ENCODE peak calls at places on chromosomes 12 and 14, in eight cellular contexts. One of them, this sample, is unnamed.

GRCh38 chr14:91350813-91351507 is 66.7 kb downstream of the CCDC88C start:
- DNase-seq in A549: no peak
- DNase-seq in adrenal gland: no peak
- DNase-seq in H1: no peak
- DNase-seq in H54: peak; percentile 35
- DNase-seq in GM12891: no peak
- DNase-seq in sigmoid colon: no peak
- DNase-seq in K562: no peak
- DNase-seq in this sample: no peak

GRCh38 chr12:14664434-14665023 is 31.9 kb downstream of the GUCY2C start:
- DNase-seq in A549: peak; percentile 58
- DNase-seq in adrenal gland: peak; percentile 60
- DNase-seq in H1: no peak
- DNase-seq in H54: peak; percentile 5
- DNase-seq in GM12891: no peak
- DNase-seq in sigmoid colon: no peak
- DNase-seq in K562: peak; percentile 6
- DNase-seq in this sample: peak; percentile 48

GRCh38 chr14:105492966-105493871 is 2.2 kb downstream of the TEDC1 start:
- DNase-seq in A549: peak; percentile 5
- DNase-seq in adrenal gland: no peak
- DNase-seq in H1: no peak
- DNase-seq in H54: no peak
- DNase-seq in GM12891: no peak
- DNase-seq in sigmoid colon: peak; percentile 64
- DNase-seq in K562: no peak
- DNase-seq in this sample: no peak

GRCh38 chr14:53953828-53954550 is 2.6 kb downstream of the BMP4 start:
- DNase-seq in A549: peak; percentile 32
- DNase-seq in adrenal gland: peak; percentile 58
- DNase-seq in H1: peak; percentile 64
- DNase-seq in H54: peak; percentile 51
- DNase-seq in GM12891: no peak
- DNase-seq in sigmoid colon: peak; percentile 82
- DNase-seq in K562: no peak
- DNase-seq in this sample: no peak

GRCh38 chr12:111488271-111488670 is 82.5 kb downstream of the SH2B3 start:
- DNase-seq in A549: no peak
- DNase-seq in adrenal gland: peak; percentile 32
- DNase-seq in H1: no peak
- DNase-seq in H54: no peak
- DNase-seq in GM12891: no peak
- DNase-seq in sigmoid colon: no peak
- DNase-seq in K562: no peak
- DNase-seq in this sample: no peak

GRCh38 chr14:31106768-31107167 is 80.6 kb upstream of the STRN3 start:
- DNase-seq in A549: no peak
- DNase-seq in adrenal gland: no peak
- DNase-seq in H1: no peak
- DNase-seq in H54: no peak
- DNase-seq in GM12891: no peak
- DNase-seq in sigmoid colon: no peak
- DNase-seq in K562: no peak
- DNase-seq in this sample: no peak

GRCh38 chr14:66284346-66284745 is 201.8 kb upstream of the CCDC196 start:
- DNase-seq in A549: peak; percentile 41
- DNase-seq in adrenal gland: no peak
- DNase-seq in H1: no peak
- DNase-seq in H54: no peak
- DNase-seq in GM12891: no peak
- DNase-seq in sigmoid colon: no peak
- DNase-seq in K562: no peak
- DNase-seq in this sample: no peak

GRCh38 chr14:88194531-88194930 is 128.5 kb downstream of the KCNK10 start:
- DNase-seq in A549: peak; percentile 19
- DNase-seq in adrenal gland: no peak
- DNase-seq in H1: peak; percentile 13
- DNase-seq in H54: no peak
- DNase-seq in GM12891: no peak
- DNase-seq in sigmoid colon: no peak
- DNase-seq in K562: no peak
- DNase-seq in this sample: no peak

GRCh38 chr14:80425686-80426085 is 214.4 kb upstream of the DIO2 start:
- DNase-seq in A549: peak; percentile 92
- DNase-seq in adrenal gland: peak; percentile 4
- DNase-seq in H1: no peak
- DNase-seq in H54: peak; percentile 4
- DNase-seq in GM12891: no peak
- DNase-seq in sigmoid colon: no peak
- DNase-seq in K562: no peak
- DNase-seq in this sample: no peak

GRCh38 chr12:54045868-54046529 is 7.6 kb upstream of the HOXC4 start:
- DNase-seq in A549: no peak
- DNase-seq in adrenal gland: no peak
- DNase-seq in H1: no peak
- DNase-seq in H54: no peak
- DNase-seq in GM12891: no peak
- DNase-seq in sigmoid colon: no peak
- DNase-seq in K562: no peak
- DNase-seq in this sample: no peak

GRCh38 chr14:93716410-93717221 is 71.7 kb downstream of the PRIMA1 start:
- DNase-seq in A549: no peak
- DNase-seq in adrenal gland: no peak
- DNase-seq in H1: no peak
- DNase-seq in H54: no peak
- DNase-seq in GM12891: no peak
- DNase-seq in sigmoid colon: no peak
- DNase-seq in K562: no peak
- DNase-seq in this sample: no peak

GRCh38 chr14:72513994-72514659 is 379.8 kb downstream of the DPF3 start:
- DNase-seq in A549: peak; percentile 44
- DNase-seq in adrenal gland: no peak
- DNase-seq in H1: peak; percentile 50
- DNase-seq in H54: peak; percentile 22
- DNase-seq in GM12891: no peak
- DNase-seq in sigmoid colon: no peak
- DNase-seq in K562: peak; percentile 27
- DNase-seq in this sample: peak; percentile 51

GRCh38 chr12:24770334-24770733 is 178.6 kb downstream of the BCAT1 start:
- DNase-seq in A549: no peak
- DNase-seq in adrenal gland: no peak
- DNase-seq in H1: no peak
- DNase-seq in H54: no peak
- DNase-seq in GM12891: no peak
- DNase-seq in sigmoid colon: no peak
- DNase-seq in K562: no peak
- DNase-seq in this sample: no peak
- TF ChIP-seq POLR2A in A549: no peak
- TF ChIP-seq POLR2A in adrenal gland: no peak
- TF ChIP-seq POLR2A in H1: no peak
- TF ChIP-seq POLR2A in H54: no peak
- TF ChIP-seq POLR2A in GM12891: no peak
- TF ChIP-seq POLR2A in sigmoid colon: no peak
- TF ChIP-seq POLR2A in K562: no peak
- TF ChIP-seq POLR2A in this sample: no peak

DNA sequence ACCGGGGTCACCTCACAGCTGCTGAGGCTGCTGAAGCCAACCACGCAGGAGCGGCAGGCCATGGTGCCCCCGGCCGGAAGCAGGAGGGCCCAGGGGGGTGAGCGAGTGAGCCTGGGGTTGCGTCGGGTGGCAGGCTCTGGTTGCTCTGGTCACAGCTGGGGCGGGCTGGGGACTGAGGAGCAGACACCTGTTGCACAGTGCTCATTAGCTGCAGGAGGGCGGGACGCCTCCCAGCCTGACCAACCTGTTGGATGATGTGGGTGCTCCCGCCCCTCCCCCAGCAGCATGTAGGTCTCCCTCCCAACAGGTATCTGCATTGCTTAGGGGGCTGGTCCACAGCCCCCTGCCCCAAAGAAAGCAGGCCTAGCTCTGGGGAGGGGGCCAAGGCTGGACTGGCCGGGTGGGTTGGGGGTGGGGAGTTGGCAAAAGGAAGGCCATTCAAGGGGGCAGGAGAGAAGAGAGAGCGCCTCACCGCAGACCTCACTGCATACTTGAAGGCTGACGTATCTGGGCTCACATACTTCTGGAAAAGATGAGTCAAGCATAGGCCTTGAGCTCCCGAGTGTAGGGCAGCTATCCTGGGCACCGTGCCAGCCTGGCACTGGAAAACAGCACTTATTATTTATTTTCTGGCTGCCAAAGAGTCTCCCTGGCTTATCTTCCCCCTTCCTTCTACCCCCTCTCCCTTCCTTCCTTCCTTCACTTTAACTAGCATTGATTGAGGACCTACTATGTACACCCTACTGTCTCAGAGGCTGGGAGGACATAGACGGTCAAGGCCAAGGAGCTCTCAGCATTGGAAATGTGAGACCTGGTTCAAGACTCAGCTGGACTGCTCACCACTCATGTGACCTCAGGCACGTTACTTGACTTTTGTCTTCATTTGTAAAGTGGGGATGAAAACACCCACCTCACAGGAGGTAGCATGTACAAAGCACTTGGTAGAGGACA is at the start of gene KRT80:
- DNase-seq in A549: peak; percentile 99
- DNase-seq in adrenal gland: peak; percentile 99
- DNase-seq in H1: no peak
- DNase-seq in H54: peak; percentile 93
- DNase-seq in GM12891: no peak
- DNase-seq in sigmoid colon: peak; percentile 97
- DNase-seq in K562: no peak
- DNase-seq in this sample: peak; percentile 5
- TF ChIP-seq POLR2A in A549: peak; percentile 60
- TF ChIP-seq POLR2A in adrenal gland: peak; percentile 36
- TF ChIP-seq POLR2A in H1: no peak
- TF ChIP-seq POLR2A in H54: peak; percentile 46
- TF ChIP-seq POLR2A in GM12891: no peak
- TF ChIP-seq POLR2A in sigmoid colon: no peak
- TF ChIP-seq POLR2A in K562: no peak
- TF ChIP-seq POLR2A in this sample: no peak

DNA sequence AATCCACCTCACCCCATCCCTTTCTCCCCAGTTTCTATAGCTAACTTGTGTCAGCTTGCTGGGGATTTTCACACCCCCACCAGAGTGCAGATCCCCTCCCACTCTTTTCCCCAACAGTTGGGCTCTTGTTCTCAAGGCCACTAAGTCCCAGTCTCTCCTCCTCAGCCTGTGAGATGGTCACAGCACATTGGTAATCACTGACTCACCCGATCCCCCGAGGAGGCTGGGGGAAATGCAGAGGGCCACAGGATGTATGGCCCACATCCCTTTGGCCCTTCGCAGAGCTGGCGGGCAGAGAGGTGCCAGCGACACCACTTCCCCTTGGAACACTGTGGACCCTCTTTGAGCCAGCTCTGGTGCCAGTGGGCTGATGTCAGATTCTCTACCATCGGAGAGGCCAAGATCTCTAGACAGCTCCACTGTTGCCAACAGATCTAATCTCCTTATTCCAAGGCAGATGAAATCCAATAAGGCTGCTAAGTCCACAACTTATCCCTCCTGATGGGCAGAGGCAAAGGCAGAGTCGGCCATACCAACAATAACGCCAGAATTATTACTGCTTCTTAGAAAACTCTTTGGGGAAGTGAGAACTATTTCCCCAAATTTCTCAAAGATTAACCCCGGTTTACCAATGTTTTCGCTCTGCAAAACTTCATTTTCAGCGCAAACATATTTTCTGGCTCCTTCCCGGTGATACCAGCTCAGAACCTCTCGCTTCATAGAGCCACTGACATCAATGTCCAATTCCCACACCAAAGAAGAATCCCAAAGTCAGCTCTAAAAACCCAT is 1.5 kb downstream of the FMNL3 start:
- DNase-seq in A549: no peak
- DNase-seq in adrenal gland: peak; percentile 39
- DNase-seq in H1: no peak
- DNase-seq in H54: peak; percentile 84
- DNase-seq in GM12891: no peak
- DNase-seq in sigmoid colon: peak; percentile 69
- DNase-seq in K562: no peak
- DNase-seq in this sample: no peak
- TF ChIP-seq POLR2A in A549: no peak
- TF ChIP-seq POLR2A in adrenal gland: peak; percentile 10
- TF ChIP-seq POLR2A in H1: no peak
- TF ChIP-seq POLR2A in H54: peak; percentile 70
- TF ChIP-seq POLR2A in GM12891: peak; percentile 83
- TF ChIP-seq POLR2A in sigmoid colon: no peak
- TF ChIP-seq POLR2A in K562: no peak
- TF ChIP-seq POLR2A in this sample: no peak

DNA sequence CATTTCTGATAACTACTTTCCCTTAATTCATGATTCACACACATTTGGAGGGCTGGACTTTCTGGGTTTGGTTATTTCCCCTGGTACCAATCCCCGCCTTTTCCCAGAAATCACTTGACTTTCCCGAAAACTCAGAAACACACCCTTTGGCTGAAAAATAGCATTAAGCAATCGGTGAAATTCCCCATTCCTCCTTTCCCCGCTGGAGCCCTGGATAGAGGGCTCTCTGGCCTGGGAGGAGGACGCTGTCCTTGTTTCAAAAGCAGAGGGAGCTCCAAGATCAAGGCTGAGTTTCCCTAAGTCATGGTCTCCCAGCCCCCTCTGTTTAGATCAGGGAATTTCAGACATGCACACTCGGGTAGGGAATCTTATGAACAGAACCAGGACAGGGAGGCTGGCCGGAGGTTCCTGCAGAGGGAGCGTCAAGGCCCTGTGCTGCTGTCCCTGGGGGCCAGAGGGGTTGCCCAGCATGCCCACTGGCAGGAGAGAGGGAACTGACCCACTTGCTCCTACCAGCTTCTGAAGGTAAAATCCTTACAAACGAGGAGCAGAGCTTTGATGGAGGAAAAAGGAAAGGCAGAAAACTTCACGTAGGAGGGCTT is at the start of gene C1S:
- DNase-seq in A549: peak; percentile 95
- DNase-seq in adrenal gland: peak; percentile 87
- DNase-seq in H1: peak; percentile 63
- DNase-seq in H54: peak; percentile 71
- DNase-seq in GM12891: no peak
- DNase-seq in sigmoid colon: peak; percentile 95
- DNase-seq in K562: peak; percentile 29
- DNase-seq in this sample: no peak
- TF ChIP-seq POLR2A in A549: peak; percentile 30
- TF ChIP-seq POLR2A in adrenal gland: peak; percentile 57
- TF ChIP-seq POLR2A in H1: no peak
- TF ChIP-seq POLR2A in H54: no peak
- TF ChIP-seq POLR2A in GM12891: no peak
- TF ChIP-seq POLR2A in sigmoid colon: peak; percentile 79
- TF ChIP-seq POLR2A in K562: no peak
- TF ChIP-seq POLR2A in this sample: no peak

This sample was measured in erythroblast.